ENCODE peak calls at places on chromosome 10, in ten cellular contexts. V is Peyer's patch; E is Calu3; C is transverse colon; Q is CD4-positive, alpha-beta T cell; B is RWPE1; L is brain microvascular endothelial cell; P is upper lobe of right lung; S is pancreas; A is fibroblast of lung. U is an unnamed sample.

GRCh38 chr10:85810674-85811073 is 555.9 kb downstream of the GRID1 start:
- DNase-seq in L (no peak), V (no peak), Q (no peak), C (no peak), E (no peak), A (no peak), S (no peak), P (no peak), B (no peak), U (no peak)

GRCh38 chr10:73075829-73076228 is 20.8 kb downstream of the P4HA1 start:
- DNase-seq in Q (no peak), E (no peak), C (no peak), B (no peak), A (no peak), S (no peak), L (no peak), P (no peak), V (no peak), U (no peak)

GRCh38 chr10:109591631-109592030 is 331.7 kb downstream of the XPNPEP1 start:
- DNase-seq in V (no peak), B (no peak), E (no peak), A (no peak), P (no peak), S (no peak), Q (no peak), C (no peak), L (no peak), U (no peak)

GRCh38 chr10:51141015-51141414 is 66.7 kb downstream of the PRKG1 start:
- DNase-seq in P (no peak), S (no peak), V (no peak), A (no peak), Q (no peak), E (no peak), C (no peak), B (no peak), L (no peak), U (no peak)

GRCh38 chr10:108051218-108051617 is 886.7 kb upstream of the SORCS1 start:
- DNase-seq in P (no peak), V (no peak), S (no peak), L (no peak), A (no peak), B (no peak), Q (no peak), E (no peak), C (no peak), U (no peak)

GRCh38 chr10:66837990-66838389 is 87.8 kb upstream of the LRRTM3 start:
- DNase-seq in A (peak; percentile 93), C (no peak), P (no peak), V (no peak), E (no peak), B (no peak), Q (no peak), S (no peak), L (no peak), U (peak; percentile 51)

GRCh38 chr10:47243791-47244190 is 56.2 kb upstream of the GDF10 start:
- DNase-seq in E (no peak), S (no peak), Q (no peak), B (no peak), P (no peak), V (no peak), A (no peak), L (no peak), C (peak; percentile 6), U (no peak)

GRCh38 chr10:14092749-14093148 is 238.0 kb downstream of the FRMD4A start:
- DNase-seq in E (no peak), B (no peak), L (no peak), S (no peak), Q (no peak), C (no peak), P (no peak), V (no peak), A (no peak), U (no peak)

GRCh38 chr10:17175551-17175950 is 25.9 kb downstream of the TRDMT1 start:
- DNase-seq in L (peak; percentile 46), V (no peak), Q (no peak), C (no peak), S (no peak), A (peak; percentile 65), B (no peak), P (no peak), E (peak; percentile 29), U (peak; percentile 31)

GRCh38 chr10:1102392-1102791 is 46.2 kb downstream of the WDR37 start:
- DNase-seq in E (no peak), Q (no peak), L (no peak), S (no peak), A (peak; percentile 17), C (no peak), B (no peak), P (no peak), V (peak; percentile 36), U (no peak)

GRCh38 chr10:92757066-92757716 is 67.4 kb downstream of the HHEX start:
- DNase-seq in Q (no peak), B (peak; percentile 55), L (peak; percentile 53), A (peak; percentile 82), S (peak; percentile 59), V (peak; percentile 91), C (peak; percentile 79), P (peak; percentile 85), E (peak; percentile 55), U (peak; percentile 95)
- TF ChIP-seq CTCF in Q (no peak), B (no peak), L (peak; percentile 43), A (peak; percentile 17), S (no peak), V (no peak), C (peak; percentile 21), P (peak; percentile 40), E (no peak), U (peak; percentile 25)

DNA sequence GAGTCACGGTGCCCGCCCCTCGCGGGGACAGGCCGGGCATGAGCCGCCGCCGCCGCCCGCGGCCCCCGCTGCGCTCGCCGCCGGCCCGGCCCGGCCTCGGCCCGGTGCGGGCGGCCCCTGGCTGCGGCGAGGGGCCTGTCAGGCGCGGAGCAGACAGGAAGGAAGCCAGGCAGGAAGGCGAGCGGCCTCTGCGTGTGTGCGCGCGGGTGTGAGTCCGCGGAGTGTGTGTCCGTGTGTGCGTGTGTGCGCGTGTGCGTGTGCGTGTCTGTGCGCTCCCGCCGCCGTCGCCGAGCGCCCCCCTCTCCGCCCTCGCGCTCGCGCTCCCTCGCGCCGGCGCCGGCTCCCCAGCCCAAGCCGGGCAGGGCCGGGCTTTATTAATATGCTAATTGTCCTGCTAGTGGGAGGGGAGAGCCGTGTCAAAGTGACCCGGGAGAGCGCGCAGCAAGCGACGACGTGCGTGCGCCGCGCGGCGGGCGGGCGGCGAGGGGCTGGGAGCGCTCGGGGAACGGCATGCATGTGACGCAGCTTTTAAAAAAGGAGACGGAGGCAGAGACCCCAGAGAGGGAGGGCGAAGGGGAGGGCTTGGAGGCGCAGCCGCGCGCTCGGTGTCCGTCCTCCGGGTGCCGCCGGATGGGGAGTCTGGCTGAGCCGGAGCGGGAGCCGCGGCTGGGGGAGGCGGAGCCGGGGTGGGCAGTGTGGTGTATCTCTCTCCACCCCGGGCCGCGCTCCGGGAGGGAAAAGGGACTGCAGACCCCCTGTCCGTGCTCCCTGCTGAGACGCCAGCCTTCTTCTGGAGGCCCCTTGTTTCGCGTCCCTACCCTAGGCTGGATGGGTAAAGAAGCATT is at the start of gene LDB1:
- DNase-seq in C (peak; percentile 81), P (peak; percentile 91), E (peak; percentile 55), B (peak; percentile 81), S (peak; percentile 78), V (peak; percentile 88), A (peak; percentile 76), Q (peak; percentile 58), L (peak; percentile 52), U (peak; percentile 78)
- TF ChIP-seq CTCF in C (no peak), P (peak; percentile 5), E (no peak), B (no peak), S (no peak), V (no peak), A (no peak), Q (no peak), L (peak; percentile 12), U (no peak)

DNA sequence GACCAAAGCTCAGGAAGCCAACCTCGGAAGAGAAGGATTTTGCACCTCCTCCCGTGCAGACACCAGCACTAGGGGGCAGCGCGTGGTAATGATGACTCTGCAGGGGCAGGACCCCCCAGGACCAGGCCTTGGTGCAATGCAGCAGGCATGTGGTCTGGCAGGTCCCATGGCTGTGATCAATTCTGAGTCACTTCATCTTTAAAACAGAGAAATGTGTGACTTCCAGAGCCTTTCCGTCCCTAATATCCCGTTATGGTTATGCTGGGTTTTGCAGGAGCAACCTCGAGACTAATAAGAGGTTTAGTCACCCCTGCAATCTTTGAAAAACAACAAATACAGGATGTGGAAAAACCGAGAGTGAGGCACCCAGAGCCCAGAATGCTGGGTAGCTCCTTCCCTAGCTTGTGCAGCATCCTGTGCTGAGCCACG is 30.2 kb upstream of the GJD4 start:
- DNase-seq in A (peak; percentile 97), L (peak; percentile 97), V (no peak), B (no peak), C (no peak), P (no peak), Q (no peak), E (no peak), S (no peak), U (peak; percentile 80)
- TF ChIP-seq CTCF in A (peak; percentile 11), L (peak; percentile 67), V (no peak), B (no peak), C (no peak), P (no peak), Q (no peak), E (no peak), S (no peak), U (peak; percentile 40)

GRCh38 chr10:23981520-23982309 is 227.2 kb upstream of the KIAA1217 start:
- DNase-seq in C (no peak), B (no peak), P (no peak), S (no peak), V (no peak), L (no peak), E (no peak), Q (no peak), A (no peak), U (no peak)
- TF ChIP-seq CTCF in C (no peak), B (no peak), P (no peak), S (no peak), V (no peak), L (peak; percentile 10), E (no peak), Q (no peak), A (no peak), U (no peak)

GRCh38 chr10:131874991-131875451 is 25.8 kb upstream of the PPP2R2D start:
- DNase-seq in L (peak; percentile 78), B (peak; percentile 85), C (peak; percentile 72), S (peak; percentile 70), Q (peak; percentile 37), V (peak; percentile 77), E (peak; percentile 82), P (peak; percentile 87), A (peak; percentile 64), U (peak; percentile 81)
- TF ChIP-seq CTCF in L (peak; percentile 85), B (peak; percentile 76), C (peak; percentile 62), S (peak; percentile 63), Q (peak; percentile 26), V (no peak), E (peak; percentile 64), P (peak; percentile 67), A (peak; percentile 83), U (peak; percentile 75)

DNA sequence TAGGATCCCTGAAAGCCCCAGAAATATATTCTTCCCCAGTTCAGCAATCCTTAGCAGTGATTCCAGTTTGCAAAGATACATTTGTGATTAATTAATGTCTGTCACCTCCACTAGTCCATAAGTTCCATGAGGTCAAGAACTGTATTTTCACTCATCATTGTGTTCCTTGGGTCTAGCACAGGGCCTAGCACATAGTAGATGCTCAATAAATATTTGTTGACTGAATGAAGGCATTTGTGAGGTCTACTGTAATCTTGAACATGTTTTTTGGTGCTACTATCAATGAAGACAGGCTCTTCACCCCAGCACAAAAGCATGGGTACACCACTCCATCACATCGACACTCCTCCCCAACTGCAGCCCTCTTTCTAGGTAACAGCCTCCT is 30.8 kb upstream of the PAX2 start:
- DNase-seq in C (no peak), P (no peak), L (no peak), E (no peak), S (no peak), B (no peak), Q (no peak), V (no peak), A (no peak), U (no peak)
- TF ChIP-seq CTCF in C (no peak), P (no peak), L (no peak), E (no peak), S (no peak), B (no peak), Q (no peak), V (no peak), A (no peak), U (no peak)

U was measured in fibroblast of pulmonary artery.